ENCODE peak calls at places on chromosomes 4 and X, in ten cellular contexts. M, D, L, Q, F, U, J, A, H and B are unnamed samples.

GRCh38 chrX:153700376-153700945 is 12.7 kb downstream of the SLC6A8 start:
- DNase-seq in M (no peak), J (no peak), L (peak; percentile 33), F (no peak), Q (no peak), A (no peak), U (no peak), D (no peak), H (no peak), B (no peak)

GRCh38 chr4:172986114-172986513 is 182.5 kb upstream of the GALNT7 start:
- DNase-seq in Q (no peak), F (no peak), U (no peak), H (no peak), J (no peak), M (no peak), A (no peak), L (no peak), D (no peak), B (no peak)

GRCh38 chrX:97266406-97267121 is 382.9 kb downstream of the RPA4 start:
- DNase-seq in J (no peak), F (no peak), Q (no peak), D (no peak), L (no peak), A (no peak), H (no peak), U (no peak), M (no peak), B (no peak)

GRCh38 chr4:138751290-138751689 is 264.3 kb upstream of the NOCT start:
- DNase-seq in F (no peak), U (no peak), Q (no peak), H (no peak), L (no peak), D (no peak), A (peak; percentile 72), J (no peak), M (no peak), B (no peak)

GRCh38 chr4:145740796-145741195 is 60.9 kb downstream of the C4orf51 start:
- DNase-seq in A (no peak), L (no peak), J (no peak), D (no peak), U (no peak), M (no peak), Q (no peak), F (no peak), H (no peak), B (no peak)

GRCh38 chrX:9207142-9207541 is 173.2 kb upstream of the FAM9B start:
- DNase-seq in M (no peak), H (no peak), Q (peak; percentile 17), F (no peak), D (no peak), J (no peak), A (peak; percentile 17), L (no peak), U (no peak), B (peak; percentile 37)

GRCh38 chrX:8204169-8204935 is 33.3 kb upstream of the VCX2 start:
- DNase-seq in M (no peak), H (no peak), D (no peak), L (no peak), J (no peak), A (no peak), Q (no peak), F (no peak), U (no peak), B (no peak)

GRCh38 chrX:152989292-152989658 is 4.6 kb downstream of the PNMA5 start:
- DNase-seq in D (no peak), H (no peak), A (peak; percentile 1), Q (no peak), F (no peak), J (no peak), M (no peak), L (no peak), U (no peak), B (no peak)

GRCh38 chr4:2637956-2638552 is 101.6 kb downstream of the FAM193A start:
- DNase-seq in H (no peak), L (no peak), A (no peak), Q (no peak), M (no peak), F (peak; percentile 61), J (no peak), U (peak; percentile 56), D (peak; percentile 29), B (no peak)

GRCh38 chr4:95472538-95472937 is 76.2 kb downstream of the UNC5C start:
- DNase-seq in D (no peak), L (no peak), U (no peak), H (no peak), A (no peak), J (no peak), M (no peak), Q (no peak), F (no peak), B (no peak)

GRCh38 chr4:2954358-2955185 is 8.6 kb downstream of the NOP14 start:
- DNase-seq in D (no peak), F (no peak), Q (no peak), J (peak; percentile 50), L (no peak), A (no peak), M (no peak), U (no peak), H (peak; percentile 13), B (no peak)

GRCh38 chr4:85760521-85760920 is 285.6 kb downstream of the ARHGAP24 start:
- DNase-seq in F (no peak), L (no peak), J (no peak), H (no peak), U (no peak), Q (no peak), A (no peak), D (no peak), M (no peak), B (no peak)

GRCh38 chr4:66404149-66404548 is 733.9 kb upstream of the EPHA5 start:
- DNase-seq in A (no peak), L (no peak), M (no peak), H (no peak), U (no peak), Q (no peak), D (no peak), F (no peak), J (no peak), B (no peak)

GRCh38 chrX:49276671-49277519 is 7.3 kb downstream of the PPP1R3F start:
- DNase-seq in Q (no peak), H (no peak), F (peak; percentile 32), U (peak; percentile 53), D (peak; percentile 69), J (no peak), A (peak; percentile 41), M (no peak), L (no peak), B (no peak)

GRCh38 chr4:186727977-186728519 is 4.4 kb upstream of the FAT1 start:
- DNase-seq in H (peak; percentile 63), U (no peak), L (no peak), D (no peak), A (no peak), M (no peak), J (peak; percentile 72), F (no peak), Q (no peak), B (no peak)

GRCh38 chr4:152605641-152606304 is 69.9 kb upstream of the FBXW7 start:
- DNase-seq in M (no peak), F (no peak), A (peak; percentile 34), H (no peak), J (no peak), D (no peak), U (no peak), Q (no peak), L (no peak), B (no peak)

GRCh38 chrX:53000447-53001208 is 42.3 kb upstream of the FAM156A start:
- DNase-seq in A (no peak), Q (no peak), F (no peak), M (no peak), D (peak; percentile 57), U (no peak), L (no peak), H (no peak), J (no peak), B (no peak)

GRCh38 chrX:52990848-52991247 is 32.5 kb upstream of the FAM156A start:
- DNase-seq in U (no peak), Q (no peak), F (no peak), L (no peak), M (no peak), D (no peak), H (no peak), J (no peak), A (peak; percentile 4), B (no peak)

GRCh38 chrX:52995135-52995973 is 37.0 kb upstream of the FAM156A start:
- DNase-seq in A (peak; percentile 94), Q (peak; percentile 94), H (peak; percentile 89), M (peak; percentile 86), J (peak; percentile 97), D (peak; percentile 98), U (peak; percentile 97), F (peak; percentile 92), L (peak; percentile 95), B (peak; percentile 93)

GRCh38 chrX:52995974-52996304 is 37.6 kb upstream of the FAM156A start:
- DNase-seq in D (no peak), U (no peak), H (no peak), A (no peak), L (no peak), J (no peak), F (no peak), M (no peak), Q (no peak), B (no peak)
- TF ChIP-seq POLR2A in D (no peak), U (no peak), H (no peak), A (no peak), L (no peak), J (no peak), F (no peak), M (no peak), Q (no peak), B (no peak)

GRCh38 chr4:78032446-78032845 is 24.7 kb upstream of the FRAS1 start:
- DNase-seq in J (no peak), M (no peak), L (no peak), U (no peak), Q (no peak), A (no peak), F (no peak), D (no peak), H (no peak), B (no peak)
- TF ChIP-seq CTCF in J (no peak), M (no peak), L (no peak), U (no peak), Q (no peak), A (no peak), F (no peak), D (no peak), H (no peak), B (no peak)

DNA sequence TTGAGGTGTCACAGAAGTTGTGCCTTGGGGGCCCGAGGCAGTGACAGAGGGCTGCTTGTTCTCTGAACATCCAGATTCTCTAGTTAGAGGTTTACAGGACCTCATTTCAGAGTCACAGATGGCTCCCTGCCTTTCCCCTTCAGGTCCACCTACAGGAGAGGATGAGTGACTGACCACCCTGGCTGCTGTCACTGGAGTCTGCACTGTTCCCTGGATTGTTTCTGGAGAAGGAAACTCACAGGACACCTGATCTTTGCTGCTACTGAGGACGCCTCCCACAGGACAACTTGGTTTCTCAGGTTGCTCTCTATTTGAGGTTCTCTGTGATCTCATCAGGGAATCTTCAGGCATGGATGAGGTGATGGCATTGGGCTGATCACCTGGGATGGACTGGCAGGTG is 58.3 kb downstream of the GPRIN3 start:
- DNase-seq in F (no peak), Q (no peak), J (no peak), A (no peak), U (no peak), D (no peak), M (no peak), H (no peak), L (no peak), B (no peak)
- H3K4me3 ChIP-seq in F (no peak overlapping the region), Q (no peak overlapping the region), J (no peak overlapping the region), A (no peak overlapping the region), U (no peak overlapping the region), D (no peak overlapping the region), M (no peak overlapping the region), H (no peak overlapping the region), L (no peak overlapping the region), B (no peak overlapping the region)

GRCh38 chr4:140735317-140735716 is 20.9 kb downstream of the TBC1D9 start:
- DNase-seq in H (no peak), U (no peak), Q (no peak), D (no peak), L (no peak), A (no peak), J (no peak), F (no peak), M (no peak), B (no peak)
- TF ChIP-seq POLR2A in H (no peak), U (no peak), Q (no peak), D (no peak), L (no peak), A (no peak), J (no peak), F (no peak), M (no peak), B (no peak)